ENCODE peak calls at places on chromosomes 7 and 10, in seven cellular contexts. Y, K, Z, I, N, D and R are unnamed samples.

GRCh38 chr7:91949221-91950009 is 8.8 kb downstream of the AKAP9 start:
- DNase-seq in Y (no peak), K (peak; percentile 14), Z (no peak), I (no peak), N (no peak), D (no peak), R (no peak)

GRCh38 chr10:63376560-63377304 is 89.0 kb downstream of the JMJD1C start:
- DNase-seq in Y (no peak), K (peak; percentile 83), Z (no peak), I (no peak), N (no peak), D (no peak), R (no peak)

GRCh38 chr7:90007831-90008230 is 146.4 kb upstream of the STEAP1 start:
- DNase-seq in Y (no peak), K (no peak), Z (no peak), I (no peak), N (no peak), D (no peak), R (no peak)

GRCh38 chr10:47240173-47240572 is 59.8 kb upstream of the GDF10 start:
- DNase-seq in Y (no peak), K (no peak), Z (no peak), I (no peak), N (no peak), D (no peak), R (no peak)

GRCh38 chr10:99540673-99541531 is 8.2 kb downstream of the NKX2-3 start:
- DNase-seq in Y (no peak), K (no peak), Z (no peak), I (no peak), N (no peak), D (peak; percentile 10), R (no peak)

GRCh38 chr10:81192404-81192803 is 654.7 kb downstream of the SH2D4B start:
- DNase-seq in Y (no peak), K (no peak), Z (no peak), I (no peak), N (no peak), D (no peak), R (no peak)

GRCh38 chr7:14673202-14673601 is 229.3 kb downstream of the DGKB start:
- DNase-seq in Y (no peak), K (no peak), Z (no peak), I (no peak), N (no peak), D (no peak), R (no peak)

GRCh38 chr10:103824281-103824680 is 31.1 kb downstream of the SH3PXD2A start:
- DNase-seq in Y (no peak), K (no peak), Z (no peak), I (no peak), N (no peak), D (no peak), R (no peak)

GRCh38 chr10:59865101-59865500 is 41.3 kb downstream of the CCDC6 start:
- DNase-seq in Y (peak; percentile 20), K (peak; percentile 37), Z (peak; percentile 7), I (no peak), N (peak; percentile 74), D (peak; percentile 79), R (no peak)

GRCh38 chr7:134254311-134254710 is 62.4 kb downstream of the SLC35B4 start:
- DNase-seq in Y (no peak), K (peak; percentile 38), Z (peak; percentile 7), I (no peak), N (no peak), D (no peak), R (no peak)

GRCh38 chr7:116328161-116328560 is 117.8 kb downstream of the TES start:
- DNase-seq in Y (no peak), K (peak; percentile 75), Z (no peak), I (no peak), N (no peak), D (no peak), R (no peak)

GRCh38 chr10:4849042-4849402 is 23.0 kb downstream of the AKR1E2 start:
- DNase-seq in Y (no peak), K (no peak), Z (no peak), I (no peak), N (no peak), D (no peak), R (no peak)

GRCh38 chr10:124701435-124701834 is 42.7 kb downstream of the FAM53B start:
- DNase-seq in Y (no peak), K (peak; percentile 93), Z (no peak), I (peak; percentile 37), N (peak; percentile 82), D (no peak), R (no peak)

GRCh38 chr10:6617319-6618076 is 37.4 kb upstream of the PRKCQ start:
- DNase-seq in Y (no peak), K (no peak), Z (no peak), I (no peak), N (no peak), D (no peak), R (no peak)

GRCh38 chr7:140877249-140877524 is 47.5 kb downstream of the BRAF start:
- DNase-seq in Y (no peak), K (no peak), Z (no peak), I (no peak), N (no peak), D (no peak), R (no peak)

GRCh38 chr7:113652501-113652900 is 266.3 kb downstream of the PPP1R3A start:
- DNase-seq in Y (no peak), K (no peak), Z (no peak), I (no peak), N (no peak), D (no peak), R (no peak)